ENCODE peak calls at places on chromosomes 4 and X, in eight cellular contexts. X, N, A, H, D, C, U and O are unnamed samples. For H3K4me1, the result is how much of the 10 kb centered on the place peaks cover.

GRCh38 chrX:11724122-11725017 is 33.7 kb upstream of the MSL3 start:
- DNase-seq in X (peak), N (no peak), A (no peak), H (peak), D (no peak), C (peak), U (peak), O (no peak)

GRCh38 chr4:186472948-186473347 is 82.4 kb downstream of the MTNR1A start:
- DNase-seq in X (no peak), N (no peak), A (no peak), H (peak), D (no peak), C (peak), U (no peak), O (peak)

GRCh38 chr4:185143596-185143969 is 517 bp downstream of the SLC25A4 start:
- DNase-seq in X (peak), N (peak), A (no peak), H (peak), D (peak), C (peak), U (peak), O (no peak)

GRCh38 chr4:114250439-114250891 is 271.0 kb upstream of the ARSJ start:
- DNase-seq in X (no peak), N (no peak), A (no peak), H (no peak), D (no peak), C (peak), U (no peak), O (peak)

GRCh38 chr4:127182687-127183086 is 450.1 kb upstream of the INTU start:
- DNase-seq in X (no peak), N (no peak), A (no peak), H (no peak), D (no peak), C (peak), U (no peak), O (no peak)

GRCh38 chr4:12926189-12927066 is 557.7 kb downstream of the RAB28 start:
- DNase-seq in X (no peak), N (no peak), A (no peak), H (no peak), D (no peak), C (no peak), U (no peak), O (no peak)

GRCh38 chrX:151722241-151722846 is 6.5 kb downstream of the FATE1 start:
- DNase-seq in X (peak), N (no peak), A (peak), H (no peak), D (peak), C (peak), U (peak), O (no peak)

GRCh38 chr4:6333301-6334202 is 63.9 kb downstream of the WFS1 start:
- DNase-seq in X (no peak), N (no peak), A (no peak), H (peak), D (no peak), C (peak), U (no peak), O (no peak)

GRCh38 chrX:43750248-43750676 is 94.2 kb downstream of the MAOA start:
- DNase-seq in X (peak), N (no peak), A (no peak), H (peak), D (no peak), C (peak), U (peak), O (peak)

GRCh38 chr4:40763228-40763716 is 13.5 kb downstream of the NSUN7 start:
- DNase-seq in X (no peak), N (no peak), A (no peak), H (no peak), D (no peak), C (peak), U (no peak), O (peak)

GRCh38 chrX:84501798-84502628 is at the start of gene HDX:
- DNase-seq in X (peak), N (peak), A (peak), H (peak), D (peak), C (peak), U (peak), O (peak)

GRCh38 chrX:12770440-12770839 is 20.8 kb upstream of the PRPS2 start:
- DNase-seq in X (no peak), N (no peak), A (no peak), H (peak), D (no peak), C (peak), U (no peak), O (peak)

GRCh38 chrX:108795240-108795639 is 58.9 kb upstream of the IRS4 start:
- DNase-seq in X (no peak), N (no peak), A (no peak), H (no peak), D (no peak), C (no peak), U (no peak), O (no peak)

GRCh38 chrX:32408389-32408788 is 803.0 kb downstream of the DMD start:
- DNase-seq in X (peak), N (no peak), A (no peak), H (peak), D (no peak), C (peak), U (no peak), O (no peak)

GRCh38 chrX:20267924-20268701 is 1.4 kb upstream of the RPS6KA3 start:
- DNase-seq in X (peak), N (peak), A (peak), H (no peak), D (peak), C (peak), U (peak), O (no peak)

GRCh38 chrX:76253432-76253831 is 80.6 kb downstream of the PBDC1 start:
- DNase-seq in X (peak), N (no peak), A (no peak), H (peak), D (no peak), C (peak), U (peak), O (no peak)

GRCh38 chr4:150722908-150723362 is 141.0 kb downstream of the MAB21L2 start:
- DNase-seq in X (no peak), N (peak), A (no peak), H (peak), D (no peak), C (peak), U (peak), O (peak)

GRCh38 chrX:19886888-19887531 is 390 bp downstream of the SH3KBP1 start:
- DNase-seq in X (no peak), N (peak), A (no peak), H (peak), D (peak), C (no peak), U (no peak), O (no peak)

GRCh38 chr4:7828011-7828720 is 111.5 kb downstream of the AFAP1 start:
- DNase-seq in X (peak), N (no peak), A (no peak), H (peak), D (no peak), C (peak), U (peak), O (peak)

GRCh38 chr4:141463678-141464077 is 172.7 kb upstream of the IL15 start:
- DNase-seq in X (no peak), N (no peak), A (no peak), H (no peak), D (no peak), C (no peak), U (no peak), O (peak)

GRCh38 chr4:20684852-20685763 is 15.2 kb upstream of the PACRGL start:
- DNase-seq in X (no peak), N (no peak), A (no peak), H (peak), D (no peak), C (peak), U (no peak), O (no peak)

GRCh38 chr4:83054928-83055327 is 19.9 kb downstream of the COPS4 start:
- DNase-seq in X (no peak), N (no peak), A (no peak), H (peak), D (no peak), C (peak), U (no peak), O (no peak)

GRCh38 chr4:175671491-175671934 is 140.6 kb downstream of the GPM6A start:
- DNase-seq in X (peak), N (no peak), A (no peak), H (peak), D (no peak), C (no peak), U (peak), O (no peak)

GRCh38 chr4:828641-829271 is 2.8 kb upstream of the CPLX1 start:
- DNase-seq in X (peak), N (peak), A (peak), H (no peak), D (peak), C (no peak), U (peak), O (no peak)

GRCh38 chrX:49202022-49202421 is 2.0 kb upstream of the SYP start:
- DNase-seq in X (no peak), N (no peak), A (no peak), H (no peak), D (no peak), C (no peak), U (no peak), O (no peak)

GRCh38 chr4:5884804-5885203 is 8.1 kb downstream of the CRMP1 start:
- DNase-seq in X (no peak), N (no peak), A (no peak), H (no peak), D (no peak), C (no peak), U (no peak), O (no peak)

GRCh38 chr4:4642201-4643025 is 100.6 kb upstream of the STX18 start:
- DNase-seq in X (no peak), N (no peak), A (no peak), H (no peak), D (no peak), C (no peak), U (no peak), O (no peak)

GRCh38 chr4:16818005-16818404 is 80.4 kb downstream of the LDB2 start:
- DNase-seq in X (no peak), N (no peak), A (no peak), H (no peak), D (no peak), C (no peak), U (no peak), O (no peak)

GRCh38 chr4:16819652-16820051 is 78.8 kb downstream of the LDB2 start:
- DNase-seq in X (no peak), N (no peak), A (no peak), H (no peak), D (no peak), C (no peak), U (no peak), O (no peak)

GRCh38 chr4:16824278-16824806 is 74.1 kb downstream of the LDB2 start:
- DNase-seq in X (no peak), N (no peak), A (no peak), H (no peak), D (no peak), C (no peak), U (no peak), O (peak)

DNA sequence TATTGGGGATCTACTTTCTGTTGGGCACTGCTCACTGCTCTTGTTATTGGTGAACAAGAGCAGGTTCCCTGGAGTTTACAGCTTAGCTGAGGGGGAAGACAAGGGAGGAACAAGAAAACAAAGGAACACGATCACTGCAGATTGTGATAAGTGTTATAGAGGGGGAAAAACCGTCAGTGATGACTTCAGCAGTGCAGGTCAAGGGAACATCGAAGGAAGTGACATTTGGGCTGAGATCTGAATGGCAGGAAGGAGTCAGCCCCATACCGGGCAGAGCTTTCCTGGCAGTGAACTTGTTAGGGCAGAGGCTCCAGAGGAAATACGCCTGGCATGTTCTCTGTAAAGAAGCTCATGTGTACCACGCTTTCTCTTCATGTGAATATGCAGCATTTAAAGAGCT is 78.1 kb downstream of the LDB2 start:
- DNase-seq in X (no peak), N (no peak), A (no peak), H (no peak), D (no peak), C (no peak), U (no peak), O (peak)
- H3K27ac ChIP-seq in X (no peak), N (no peak), A (peak), H (no peak), D (peak), C (no peak), U (no peak), O (no peak)

DNA sequence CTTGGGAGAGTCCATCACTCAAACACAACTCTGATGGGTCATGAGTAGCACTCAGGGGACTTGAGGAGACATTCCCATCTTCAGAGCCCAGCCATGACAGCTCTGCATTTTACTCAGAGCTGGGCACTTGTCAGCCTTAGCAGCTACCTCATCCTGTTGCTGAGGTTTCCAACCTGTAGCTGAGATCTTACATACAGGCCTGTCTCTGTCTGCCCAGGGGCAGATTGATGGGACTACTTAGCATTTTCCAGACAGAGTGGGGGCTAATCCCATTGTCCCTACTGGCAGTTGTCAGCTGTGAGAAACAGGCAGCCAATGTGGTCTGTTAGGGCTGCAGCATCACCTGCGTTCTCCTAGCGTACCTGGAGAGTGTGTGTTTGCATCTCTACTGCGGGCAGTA is 3.5 kb downstream of the FHDC1 start:
- DNase-seq in X (no peak), N (no peak), A (no peak), H (no peak), D (no peak), C (no peak), U (no peak), O (no peak)
- H3K4me1 ChIP-seq in X (under half), N (under half), A (under half), H (under half), D (under half), C (under half), U (under half), O (under half)

GRCh38 chrX:110003167-110004156 is 548 bp downstream of the TMEM164 start:
- DNase-seq in X (peak), N (peak), A (peak), H (no peak), D (peak), C (peak), U (peak), O (peak)

GRCh38 chrX:110004210-110004609 is 1.3 kb downstream of the TMEM164 start:
- DNase-seq in X (peak), N (peak), A (peak), H (peak), D (peak), C (no peak), U (peak), O (no peak)

GRCh38 chrX:110000854-110001701 is 1.8 kb upstream of the TMEM164 start:
- DNase-seq in X (no peak), N (no peak), A (no peak), H (no peak), D (no peak), C (no peak), U (no peak), O (no peak)

GRCh38 chrX:110001702-110002299 is 1.1 kb upstream of the TMEM164 start:
- DNase-seq in X (no peak), N (no peak), A (no peak), H (no peak), D (no peak), C (no peak), U (no peak), O (no peak)

DNA sequence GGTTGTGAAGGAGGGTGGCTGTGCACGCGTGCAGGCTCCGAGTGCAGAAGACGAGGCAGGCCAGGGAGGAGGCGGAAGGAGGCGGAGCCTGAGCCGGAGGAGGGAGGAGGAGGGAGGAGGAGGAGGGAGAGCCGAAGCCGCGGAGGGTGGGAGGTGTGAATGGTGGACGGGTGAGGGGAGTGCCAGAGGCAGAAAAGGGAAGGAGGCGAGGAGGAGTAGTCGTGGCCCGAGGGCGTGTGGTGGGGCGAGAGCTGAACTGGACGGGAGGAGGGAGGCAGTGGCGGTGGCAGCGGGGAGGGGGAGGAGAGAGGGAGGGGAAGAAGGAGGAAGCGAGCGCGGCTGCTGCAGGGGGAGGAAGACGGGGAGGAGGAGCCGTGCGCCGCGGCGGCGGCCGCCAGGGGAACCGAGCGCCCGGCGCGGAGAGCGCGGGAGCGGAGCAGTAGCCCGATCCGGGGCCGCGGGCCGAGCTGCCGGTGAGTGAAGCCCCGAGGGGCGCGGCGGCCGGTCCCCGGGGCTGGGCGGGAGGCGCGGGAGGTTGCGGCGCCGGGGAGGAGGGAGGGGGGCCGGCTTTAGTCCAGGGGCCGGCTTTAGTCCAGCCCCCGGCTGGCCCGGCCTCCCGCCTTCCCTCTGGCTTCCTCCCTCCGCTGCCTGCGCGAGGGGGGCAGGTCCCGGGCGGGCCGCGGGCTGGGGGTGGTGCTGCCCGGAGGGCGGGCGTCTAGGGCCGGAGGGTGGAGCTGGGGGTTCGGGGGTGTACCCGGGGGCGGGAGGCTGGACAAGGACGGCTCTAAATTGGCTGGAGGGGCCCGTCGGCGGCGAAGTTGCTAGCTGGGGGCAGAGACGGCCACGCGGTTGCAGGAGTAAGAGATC is at the start of gene TMEM164:
- DNase-seq in X (peak), N (peak), A (peak), H (peak), D (peak), C (peak), U (peak), O (peak)
- TF ChIP-seq CTCF in X (no peak), N (no peak), A (no peak), H (no peak), D (no peak), C (no peak), U (no peak), O (no peak)

GRCh38 chr4:38590017-38590416 is 74.0 kb upstream of the KLF3 start:
- DNase-seq in X (no peak), N (no peak), A (no peak), H (no peak), D (no peak), C (no peak), U (no peak), O (no peak)

GRCh38 chr4:38591617-38592337 is 72.2 kb upstream of the KLF3 start:
- DNase-seq in X (no peak), N (no peak), A (no peak), H (no peak), D (no peak), C (no peak), U (no peak), O (peak)
- H3K27ac ChIP-seq in X (no peak), N (no peak), A (no peak), H (no peak), D (no peak), C (no peak), U (no peak), O (no peak)

DNA sequence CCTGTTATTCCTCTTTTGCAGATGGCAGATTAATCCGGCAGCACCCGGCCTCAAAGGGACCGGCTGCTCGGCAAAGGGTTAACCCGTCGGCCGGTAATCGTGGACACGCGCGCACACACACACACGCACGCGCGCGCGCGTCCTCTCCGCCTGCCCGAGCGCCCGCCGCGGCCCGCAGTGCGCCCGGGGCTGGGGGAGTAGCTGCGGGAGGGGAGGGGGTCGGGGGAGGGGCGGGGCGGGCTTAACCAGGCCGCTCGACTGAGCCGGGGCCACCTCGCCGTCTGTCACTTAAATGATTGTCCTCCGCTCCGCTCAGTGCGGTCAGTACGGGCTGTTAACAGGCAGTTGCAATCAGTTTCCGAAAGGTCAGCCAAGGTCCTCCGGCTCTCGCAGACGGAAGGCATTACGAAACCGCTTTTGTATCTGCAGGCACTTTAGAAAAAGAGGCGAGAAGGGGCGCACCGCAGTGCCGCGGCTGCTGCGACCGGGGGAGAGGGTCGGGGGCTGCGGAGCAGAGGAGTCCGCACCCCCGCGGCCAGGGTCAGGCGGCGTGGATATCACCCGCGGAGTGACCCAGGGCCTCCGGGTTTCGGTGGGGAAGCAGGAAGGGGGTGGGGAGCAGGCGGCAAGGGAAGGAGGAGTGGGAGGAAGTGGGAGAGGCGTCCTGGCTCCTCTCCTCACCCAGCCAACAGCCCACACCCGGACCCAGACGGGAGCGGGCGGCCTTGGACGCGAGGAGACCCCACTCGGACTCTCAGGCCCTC is 57.3 kb upstream of the BCOR start:
- DNase-seq in X (no peak), N (peak), A (peak), H (peak), D (peak), C (peak), U (peak), O (no peak)
- H3K4me1 ChIP-seq in X (under half), N (under half), A (half or more), H (under half), D (half or more), C (under half), U (under half), O (under half)

GRCh38 chr4:151866266-151866918 is 105.6 kb upstream of the GATB start:
- DNase-seq in X (no peak), N (no peak), A (no peak), H (no peak), D (no peak), C (no peak), U (no peak), O (no peak)
- TF ChIP-seq CTCF in X (no peak), N (no peak), A (no peak), H (no peak), D (no peak), C (no peak), U (no peak), O (no peak)